ENCODE peak calls at places on chromosome 6, in ten cellular contexts. K, E, B, Y, F, J, W, X, P and H are unnamed samples.

GRCh38 chr6:53513519-53513966 is 31.4 kb downstream of the GCLC start:
- DNase-seq in K (no peak), E (no peak), B (no peak), Y (no peak), F (no peak), J (no peak), W (no peak), X (no peak), P (no peak), H (no peak)

GRCh38 chr6:52065621-52066020 is 21.8 kb downstream of the PKHD1 start:
- DNase-seq in K (no peak), E (no peak), B (no peak), Y (no peak), F (no peak), J (no peak), W (no peak), X (no peak), P (no peak), H (no peak)

GRCh38 chr6:149852180-149852579 is 12.0 kb downstream of the LRP11 start:
- DNase-seq in K (no peak), E (peak), B (no peak), Y (no peak), F (no peak), J (no peak), W (no peak), X (no peak), P (no peak), H (no peak)

GRCh38 chr6:32976334-32977069 is 8.1 kb downstream of the BRD2 start:
- DNase-seq in K (no peak), E (no peak), B (no peak), Y (no peak), F (no peak), J (no peak), W (no peak), X (no peak), P (no peak), H (no peak)

GRCh38 chr6:168057836-168058235 is 21.2 kb downstream of the FRMD1 start:
- DNase-seq in K (no peak), E (peak), B (no peak), Y (no peak), F (no peak), J (no peak), W (no peak), X (no peak), P (no peak), H (no peak)

GRCh38 chr6:119379809-119380208 is 30.2 kb upstream of the MAN1A1 start:
- DNase-seq in K (no peak), E (no peak), B (no peak), Y (no peak), F (no peak), J (no peak), W (no peak), X (no peak), P (no peak), H (no peak)

GRCh38 chr6:38997128-38997761 is 51.3 kb upstream of the GLP1R start:
- DNase-seq in K (peak), E (peak), B (no peak), Y (peak), F (no peak), J (no peak), W (peak), X (no peak), P (no peak), H (peak)

GRCh38 chr6:168160506-168161370 is 81.7 kb upstream of the FRMD1 start:
- DNase-seq in K (no peak), E (no peak), B (no peak), Y (no peak), F (no peak), J (peak), W (no peak), X (no peak), P (no peak), H (no peak)

GRCh38 chr6:16690244-16691142 is 70.8 kb downstream of the ATXN1 start:
- DNase-seq in K (no peak), E (no peak), B (no peak), Y (no peak), F (no peak), J (no peak), W (no peak), X (no peak), P (no peak), H (no peak)

GRCh38 chr6:13733178-13733851 is 21.7 kb upstream of the RANBP9 start:
- DNase-seq in K (peak), E (peak), B (no peak), Y (no peak), F (no peak), J (peak), W (peak), X (peak), P (peak), H (no peak)

GRCh38 chr6:32271427-32271826 is 47.6 kb upstream of the NOTCH4 start:
- DNase-seq in K (no peak), E (no peak), B (no peak), Y (no peak), F (no peak), J (no peak), W (no peak), X (no peak), P (no peak), H (no peak)

GRCh38 chr6:122165014-122165413 is 234.4 kb upstream of the HSF2 start:
- DNase-seq in K (no peak), E (peak), B (no peak), Y (no peak), F (no peak), J (no peak), W (no peak), X (no peak), P (no peak), H (no peak)

GRCh38 chr6:132333639-132334516 is 67.4 kb downstream of the MOXD1 start:
- DNase-seq in K (no peak), E (no peak), B (no peak), Y (no peak), F (no peak), J (no peak), W (peak), X (peak), P (peak), H (peak)

GRCh38 chr6:100457251-100457990 is 7.3 kb downstream of the SIM1 start:
- DNase-seq in K (no peak), E (peak), B (no peak), Y (no peak), F (no peak), J (no peak), W (no peak), X (no peak), P (no peak), H (no peak)

GRCh38 chr6:1781152-1781848 is 171.6 kb downstream of the FOXC1 start:
- DNase-seq in K (no peak), E (no peak), B (no peak), Y (no peak), F (no peak), J (no peak), W (no peak), X (no peak), P (no peak), H (no peak)

GRCh38 chr6:82614518-82614917 is 250.9 kb downstream of the TPBG start:
- DNase-seq in K (no peak), E (no peak), B (no peak), Y (no peak), F (no peak), J (no peak), W (no peak), X (no peak), P (no peak), H (no peak)

GRCh38 chr6:33578588-33579011 is 1.5 kb downstream of the BAK1 start:
- DNase-seq in K (no peak), E (no peak), B (peak), Y (no peak), F (no peak), J (no peak), W (peak), X (no peak), P (no peak), H (no peak)

GRCh38 chr6:30820196-30820595 is 64.1 kb upstream of the DDR1 start:
- DNase-seq in K (peak), E (peak), B (no peak), Y (no peak), F (no peak), J (peak), W (peak), X (no peak), P (peak), H (no peak)

GRCh38 chr6:96391776-96392175 is 129.8 kb upstream of the UFL1 start:
- DNase-seq in K (no peak), E (peak), B (no peak), Y (peak), F (no peak), J (no peak), W (peak), X (no peak), P (no peak), H (no peak)

GRCh38 chr6:7975764-7976146 is 65.2 kb upstream of the TXNDC5 start:
- DNase-seq in K (peak), E (peak), B (no peak), Y (no peak), F (no peak), J (no peak), W (peak), X (no peak), P (no peak), H (peak)

GRCh38 chr6:163709255-163709654 is 294.7 kb downstream of the QKI start:
- DNase-seq in K (no peak), E (no peak), B (no peak), Y (no peak), F (no peak), J (no peak), W (no peak), X (no peak), P (no peak), H (peak)

GRCh38 chr6:32046450-32047083 is 8.4 kb downstream of the CYP21A2 start:
- DNase-seq in K (peak), E (peak), B (no peak), Y (no peak), F (no peak), J (peak), W (no peak), X (no peak), P (peak), H (peak)

GRCh38 chr6:44166591-44167184 is 8.1 kb downstream of the CAPN11 start:
- DNase-seq in K (no peak), E (no peak), B (no peak), Y (no peak), F (no peak), J (no peak), W (no peak), X (no peak), P (no peak), H (no peak)

GRCh38 chr6:140736227-140736626 is 1361.8 kb upstream of the CITED2 start:
- DNase-seq in K (no peak), E (no peak), B (no peak), Y (no peak), F (no peak), J (no peak), W (no peak), X (no peak), P (no peak), H (no peak)